ENCODE peak calls at places on chromosomes 7 and 10, in five cellular contexts. One of them, this sample, is unnamed.

GRCh38 chr10:85003083-85003482 is 674.7 kb downstream of the CCSER2 start:
- DNase-seq in retinal pigment epithelial cell: no peak
- DNase-seq in HTR-8/SVneo: no peak
- DNase-seq in stimulated activated CD8-positive, alpha-beta memory T cell treated with anti-CD3 and anti-CD28 coated beads, Interleukin-2, amount 100 ng/mL, for 48 hours: no peak
- DNase-seq in NCI-H1092: no peak
- DNase-seq in this sample: no peak

GRCh38 chr10:99369551-99369950 is 40.4 kb downstream of the CNNM1 start:
- DNase-seq in retinal pigment epithelial cell: no peak
- DNase-seq in NCI-H1092: no peak
- DNase-seq in HTR-8/SVneo: no peak
- DNase-seq in stimulated activated CD8-positive, alpha-beta memory T cell treated with anti-CD3 and anti-CD28 coated beads, Interleukin-2, amount 100 ng/mL, for 48 hours: no peak
- DNase-seq in this sample: no peak

GRCh38 chr10:18463673-18464211 is 187.6 kb downstream of the NSUN6 start:
- DNase-seq in NCI-H1092: no peak
- DNase-seq in stimulated activated CD8-positive, alpha-beta memory T cell treated with anti-CD3 and anti-CD28 coated beads, Interleukin-2, amount 100 ng/mL, for 48 hours: no peak
- DNase-seq in HTR-8/SVneo: no peak
- DNase-seq in retinal pigment epithelial cell: no peak
- DNase-seq in this sample: no peak

GRCh38 chr10:110350812-110351211 is 46.1 kb upstream of the SMNDC1 start:
- DNase-seq in HTR-8/SVneo: no peak
- DNase-seq in stimulated activated CD8-positive, alpha-beta memory T cell treated with anti-CD3 and anti-CD28 coated beads, Interleukin-2, amount 100 ng/mL, for 48 hours: no peak
- DNase-seq in retinal pigment epithelial cell: peak; percentile 56
- DNase-seq in NCI-H1092: no peak
- DNase-seq in this sample: no peak

GRCh38 chr7:10022957-10023356 is 950.7 kb upstream of the PHF14 start:
- DNase-seq in stimulated activated CD8-positive, alpha-beta memory T cell treated with anti-CD3 and anti-CD28 coated beads, Interleukin-2, amount 100 ng/mL, for 48 hours: no peak
- DNase-seq in retinal pigment epithelial cell: peak; percentile 12
- DNase-seq in NCI-H1092: peak; percentile 26
- DNase-seq in HTR-8/SVneo: no peak
- DNase-seq in this sample: no peak

GRCh38 chr7:8176370-8177081 is 85.4 kb downstream of the ICA1 start:
- DNase-seq in stimulated activated CD8-positive, alpha-beta memory T cell treated with anti-CD3 and anti-CD28 coated beads, Interleukin-2, amount 100 ng/mL, for 48 hours: peak; percentile 27
- DNase-seq in retinal pigment epithelial cell: no peak
- DNase-seq in HTR-8/SVneo: no peak
- DNase-seq in NCI-H1092: peak; percentile 24
- DNase-seq in this sample: no peak

GRCh38 chr7:116674508-116675173 is 2.6 kb downstream of the MET start:
- DNase-seq in HTR-8/SVneo: no peak
- DNase-seq in stimulated activated CD8-positive, alpha-beta memory T cell treated with anti-CD3 and anti-CD28 coated beads, Interleukin-2, amount 100 ng/mL, for 48 hours: no peak
- DNase-seq in retinal pigment epithelial cell: no peak
- DNase-seq in NCI-H1092: no peak
- DNase-seq in this sample: no peak

GRCh38 chr10:77841711-77842375 is 84.7 kb downstream of the DLG5 start:
- DNase-seq in retinal pigment epithelial cell: no peak
- DNase-seq in stimulated activated CD8-positive, alpha-beta memory T cell treated with anti-CD3 and anti-CD28 coated beads, Interleukin-2, amount 100 ng/mL, for 48 hours: no peak
- DNase-seq in HTR-8/SVneo: no peak
- DNase-seq in NCI-H1092: no peak
- DNase-seq in this sample: no peak

GRCh38 chr10:48594799-48595198 is 10.1 kb downstream of the ARHGAP22 start:
- DNase-seq in retinal pigment epithelial cell: no peak
- DNase-seq in HTR-8/SVneo: no peak
- DNase-seq in NCI-H1092: peak; percentile 86
- DNase-seq in stimulated activated CD8-positive, alpha-beta memory T cell treated with anti-CD3 and anti-CD28 coated beads, Interleukin-2, amount 100 ng/mL, for 48 hours: no peak
- DNase-seq in this sample: no peak

GRCh38 chr10:90579602-90580242 is 278.1 kb downstream of the HTR7 start:
- DNase-seq in stimulated activated CD8-positive, alpha-beta memory T cell treated with anti-CD3 and anti-CD28 coated beads, Interleukin-2, amount 100 ng/mL, for 48 hours: no peak
- DNase-seq in HTR-8/SVneo: no peak
- DNase-seq in retinal pigment epithelial cell: no peak
- DNase-seq in NCI-H1092: no peak
- DNase-seq in this sample: peak; percentile 34

GRCh38 chr7:8923164-8923806 is 489.9 kb downstream of the NXPH1 start:
- DNase-seq in stimulated activated CD8-positive, alpha-beta memory T cell treated with anti-CD3 and anti-CD28 coated beads, Interleukin-2, amount 100 ng/mL, for 48 hours: no peak
- DNase-seq in NCI-H1092: no peak
- DNase-seq in retinal pigment epithelial cell: no peak
- DNase-seq in HTR-8/SVneo: no peak
- DNase-seq in this sample: no peak

GRCh38 chr10:132397036-132397541 is at the start of gene PWWP2B:
- DNase-seq in retinal pigment epithelial cell: no peak
- DNase-seq in NCI-H1092: no peak
- DNase-seq in stimulated activated CD8-positive, alpha-beta memory T cell treated with anti-CD3 and anti-CD28 coated beads, Interleukin-2, amount 100 ng/mL, for 48 hours: peak; percentile 32
- DNase-seq in HTR-8/SVneo: no peak
- DNase-seq in this sample: no peak

GRCh38 chr7:54802841-54803240 is 43.8 kb upstream of the SEC61G start:
- DNase-seq in HTR-8/SVneo: no peak
- DNase-seq in stimulated activated CD8-positive, alpha-beta memory T cell treated with anti-CD3 and anti-CD28 coated beads, Interleukin-2, amount 100 ng/mL, for 48 hours: no peak
- DNase-seq in retinal pigment epithelial cell: no peak
- DNase-seq in NCI-H1092: no peak
- DNase-seq in this sample: peak; percentile 32

GRCh38 chr10:96082153-96082552 is 38.8 kb downstream of the CCNJ start:
- DNase-seq in retinal pigment epithelial cell: no peak
- DNase-seq in HTR-8/SVneo: no peak
- DNase-seq in NCI-H1092: no peak
- DNase-seq in stimulated activated CD8-positive, alpha-beta memory T cell treated with anti-CD3 and anti-CD28 coated beads, Interleukin-2, amount 100 ng/mL, for 48 hours: no peak
- DNase-seq in this sample: no peak

GRCh38 chr7:34160261-34160752 is 255.0 kb downstream of the BMPER start:
- DNase-seq in retinal pigment epithelial cell: no peak
- DNase-seq in stimulated activated CD8-positive, alpha-beta memory T cell treated with anti-CD3 and anti-CD28 coated beads, Interleukin-2, amount 100 ng/mL, for 48 hours: no peak
- DNase-seq in NCI-H1092: no peak
- DNase-seq in HTR-8/SVneo: no peak
- DNase-seq in this sample: peak; percentile 78

GRCh38 chr10:92880233-92880861 is 32.0 kb downstream of the EXOC6 start:
- DNase-seq in NCI-H1092: peak; percentile 17
- DNase-seq in stimulated activated CD8-positive, alpha-beta memory T cell treated with anti-CD3 and anti-CD28 coated beads, Interleukin-2, amount 100 ng/mL, for 48 hours: no peak
- DNase-seq in HTR-8/SVneo: peak; percentile 25
- DNase-seq in retinal pigment epithelial cell: peak; percentile 9
- DNase-seq in this sample: peak; percentile 82

GRCh38 chr10:48361201-48361600 is 54.7 kb downstream of the MAPK8 start:
- DNase-seq in HTR-8/SVneo: no peak
- DNase-seq in retinal pigment epithelial cell: no peak
- DNase-seq in NCI-H1092: no peak
- DNase-seq in stimulated activated CD8-positive, alpha-beta memory T cell treated with anti-CD3 and anti-CD28 coated beads, Interleukin-2, amount 100 ng/mL, for 48 hours: no peak
- DNase-seq in this sample: no peak

GRCh38 chr7:1693991-1694524 is 24.0 kb downstream of the ELFN1 start:
- DNase-seq in stimulated activated CD8-positive, alpha-beta memory T cell treated with anti-CD3 and anti-CD28 coated beads, Interleukin-2, amount 100 ng/mL, for 48 hours: no peak
- DNase-seq in retinal pigment epithelial cell: peak; percentile 51
- DNase-seq in HTR-8/SVneo: no peak
- DNase-seq in NCI-H1092: peak; percentile 32
- DNase-seq in this sample: peak; percentile 56

GRCh38 chr7:1671876-1672451 is 1.9 kb downstream of the ELFN1 start:
- DNase-seq in HTR-8/SVneo: no peak
- DNase-seq in retinal pigment epithelial cell: no peak
- DNase-seq in NCI-H1092: no peak
- DNase-seq in stimulated activated CD8-positive, alpha-beta memory T cell treated with anti-CD3 and anti-CD28 coated beads, Interleukin-2, amount 100 ng/mL, for 48 hours: no peak
- DNase-seq in this sample: no peak

GRCh38 chr10:69861251-69862240 is 59.8 kb downstream of the COL13A1 start:
- DNase-seq in retinal pigment epithelial cell: peak; percentile 64
- DNase-seq in stimulated activated CD8-positive, alpha-beta memory T cell treated with anti-CD3 and anti-CD28 coated beads, Interleukin-2, amount 100 ng/mL, for 48 hours: no peak
- DNase-seq in HTR-8/SVneo: peak; percentile 73
- DNase-seq in NCI-H1092: no peak
- DNase-seq in this sample: peak; percentile 96

GRCh38 chr7:112080441-112080840 is 125.8 kb downstream of the DOCK4 start:
- DNase-seq in stimulated activated CD8-positive, alpha-beta memory T cell treated with anti-CD3 and anti-CD28 coated beads, Interleukin-2, amount 100 ng/mL, for 48 hours: no peak
- DNase-seq in HTR-8/SVneo: peak; percentile 30
- DNase-seq in retinal pigment epithelial cell: peak; percentile 40
- DNase-seq in NCI-H1092: no peak
- DNase-seq in this sample: peak; percentile 93

GRCh38 chr10:42753126-42753506 is 29.5 kb upstream of the BMS1 start:
- DNase-seq in retinal pigment epithelial cell: peak; percentile 10
- DNase-seq in HTR-8/SVneo: peak; percentile 45
- DNase-seq in NCI-H1092: peak; percentile 26
- DNase-seq in stimulated activated CD8-positive, alpha-beta memory T cell treated with anti-CD3 and anti-CD28 coated beads, Interleukin-2, amount 100 ng/mL, for 48 hours: peak; percentile 60
- DNase-seq in this sample: peak; percentile 67

GRCh38 chr10:14658331-14659122 is 116.2 kb downstream of the FAM107B start:
- DNase-seq in retinal pigment epithelial cell: peak; percentile 80
- DNase-seq in HTR-8/SVneo: no peak
- DNase-seq in NCI-H1092: no peak
- DNase-seq in stimulated activated CD8-positive, alpha-beta memory T cell treated with anti-CD3 and anti-CD28 coated beads, Interleukin-2, amount 100 ng/mL, for 48 hours: no peak
- DNase-seq in this sample: peak; percentile 49

GRCh38 chr7:130595986-130596385 is 72.6 kb downstream of the COPG2 start:
- DNase-seq in NCI-H1092: no peak
- DNase-seq in retinal pigment epithelial cell: no peak
- DNase-seq in HTR-8/SVneo: no peak
- DNase-seq in stimulated activated CD8-positive, alpha-beta memory T cell treated with anti-CD3 and anti-CD28 coated beads, Interleukin-2, amount 100 ng/mL, for 48 hours: no peak
- DNase-seq in this sample: no peak

GRCh38 chr10:22340362-22341189 is 4.7 kb upstream of the SPAG6 start:
- DNase-seq in HTR-8/SVneo: peak; percentile 64
- DNase-seq in retinal pigment epithelial cell: no peak
- DNase-seq in NCI-H1092: peak; percentile 55
- DNase-seq in stimulated activated CD8-positive, alpha-beta memory T cell treated with anti-CD3 and anti-CD28 coated beads, Interleukin-2, amount 100 ng/mL, for 48 hours: peak; percentile 38
- DNase-seq in this sample: peak; percentile 43

GRCh38 chr10:78313636-78314035 is 280.0 kb downstream of the RPS24 start:
- DNase-seq in HTR-8/SVneo: no peak
- DNase-seq in retinal pigment epithelial cell: no peak
- DNase-seq in NCI-H1092: no peak
- DNase-seq in stimulated activated CD8-positive, alpha-beta memory T cell treated with anti-CD3 and anti-CD28 coated beads, Interleukin-2, amount 100 ng/mL, for 48 hours: no peak
- DNase-seq in this sample: no peak

GRCh38 chr7:102284891-102285540 is 1.7 kb upstream of the SH2B2 start:
- DNase-seq in retinal pigment epithelial cell: no peak
- DNase-seq in NCI-H1092: no peak
- DNase-seq in HTR-8/SVneo: no peak
- DNase-seq in stimulated activated CD8-positive, alpha-beta memory T cell treated with anti-CD3 and anti-CD28 coated beads, Interleukin-2, amount 100 ng/mL, for 48 hours: no peak
- DNase-seq in this sample: no peak

GRCh38 chr7:2100278-2101205 is 132.2 kb downstream of the MAD1L1 start:
- DNase-seq in NCI-H1092: no peak
- DNase-seq in HTR-8/SVneo: no peak
- DNase-seq in retinal pigment epithelial cell: no peak
- DNase-seq in stimulated activated CD8-positive, alpha-beta memory T cell treated with anti-CD3 and anti-CD28 coated beads, Interleukin-2, amount 100 ng/mL, for 48 hours: no peak
- DNase-seq in this sample: no peak

This sample was measured in fibroblast of the aortic adventitia.